ENCODE peak calls at places on chromosomes 11 and 22, in nine cellular contexts. T is lower lobe of right lung, B is cardiac muscle cell, S is A549, Z is ovary, A is astrocyte of the cerebellum, X is sigmoid colon, Y is SK-N-SH, R is astrocyte of the spinal cord. U is an unnamed sample.

GRCh38 chr11:117232022-117232878 is at the start of the genes PCSK7 and RNF214:
- DNase-seq in B (peak; percentile 79), S (peak; percentile 60), T (peak; percentile 82), Y (peak; percentile 99), R (peak; percentile 63), X (peak; percentile 92), A (no peak), Z (peak; percentile 87), U (no peak)

GRCh38 chr11:4466168-4466891 is 16.1 kb upstream of the OR52K1 start:
- DNase-seq in B (no peak), Z (no peak), T (no peak), X (no peak), R (no peak), Y (no peak), S (no peak), A (no peak), U (no peak)

GRCh38 chr11:62392944-62393628 is 25.7 kb upstream of the SCGB1A1 start:
- DNase-seq in A (no peak), T (no peak), X (no peak), B (no peak), R (no peak), Z (no peak), S (peak; percentile 82), Y (no peak), U (no peak)

GRCh38 chr11:94776351-94777321 is 8.5 kb downstream of the AMOTL1 start:
- DNase-seq in Z (no peak), A (peak; percentile 48), B (peak; percentile 53), S (peak; percentile 17), Y (no peak), T (peak; percentile 45), X (peak; percentile 71), R (peak; percentile 74), U (no peak)

GRCh38 chr11:36278531-36279245 is 10.5 kb downstream of the COMMD9 start:
- DNase-seq in T (no peak), B (no peak), Y (no peak), S (no peak), A (no peak), Z (no peak), R (peak; percentile 42), X (no peak), U (no peak)

GRCh38 chr22:45980776-45981175 is 3.8 kb upstream of the WNT7B start:
- DNase-seq in A (no peak), T (no peak), S (no peak), Z (no peak), R (no peak), Y (no peak), B (no peak), X (no peak), U (no peak)

GRCh38 chr11:107017433-107018227 is 646 bp downstream of the GUCY1A2 start:
- DNase-seq in X (peak; percentile 59), R (peak; percentile 61), T (peak; percentile 45), Z (peak; percentile 61), B (peak; percentile 76), A (no peak), Y (peak; percentile 80), S (peak; percentile 35), U (no peak)

GRCh38 chr11:68524681-68525080 is 64.1 kb downstream of the PPP6R3 start:
- DNase-seq in A (no peak), Z (no peak), B (no peak), S (no peak), R (no peak), Y (peak; percentile 21), X (no peak), T (no peak), U (no peak)

GRCh38 chr22:43148581-43148980 is 2.8 kb upstream of the TSPO start:
- DNase-seq in Y (no peak), Z (no peak), A (no peak), S (no peak), T (no peak), X (no peak), B (no peak), R (no peak), U (no peak)

GRCh38 chr22:24445481-24446290 is 18.3 kb downstream of the ADORA2A start:
- DNase-seq in A (no peak), B (no peak), T (no peak), Y (peak; percentile 70), Z (no peak), R (no peak), S (no peak), X (no peak), U (no peak)

GRCh38 chr11:6925636-6926207 is 504 bp upstream of the ZNF215 start:
- DNase-seq in R (peak; percentile 6), B (peak; percentile 36), Y (no peak), Z (no peak), X (no peak), T (no peak), A (no peak), S (no peak), U (peak; percentile 25)

GRCh38 chr11:87097582-87097981 is 59.8 kb downstream of the TMEM135 start:
- DNase-seq in Y (peak; percentile 69), Z (no peak), T (no peak), X (no peak), S (peak; percentile 63), R (peak; percentile 18), B (peak; percentile 58), A (peak; percentile 5), U (peak; percentile 13)

GRCh38 chr11:121672630-121673487 is 220.1 kb upstream of the SORL1-AS1 start:
- DNase-seq in R (no peak), S (no peak), Z (no peak), A (no peak), T (no peak), B (peak; percentile 70), Y (peak; percentile 59), X (peak; percentile 85), U (no peak)

GRCh38 chr22:17785185-17786184 is 11.2 kb upstream of the BID start:
- DNase-seq in R (no peak), Y (no peak), X (peak; percentile 81), Z (no peak), T (peak; percentile 80), S (peak; percentile 67), B (peak; percentile 38), A (no peak), U (no peak)
- TF ChIP-seq CTCF in R (peak; percentile 46), Y (peak; percentile 43), X (no peak), Z (no peak), T (peak; percentile 66), S (peak; percentile 46), B (peak; percentile 60), A (peak; percentile 37), U (peak; percentile 72)

GRCh38 chr22:27382947-27383346 is 418.6 kb downstream of the MN1 start:
- DNase-seq in X (no peak), Z (no peak), S (no peak), A (no peak), B (no peak), R (no peak), T (no peak), Y (no peak), U (no peak)
- H3K4me3 ChIP-seq in X (no peak overlapping the region), Z (no peak overlapping the region), S (no peak overlapping the region), A (no peak overlapping the region), B (no peak overlapping the region), R (no peak overlapping the region), T (no peak overlapping the region), Y (no peak overlapping the region), U (no peak overlapping the region)

DNA sequence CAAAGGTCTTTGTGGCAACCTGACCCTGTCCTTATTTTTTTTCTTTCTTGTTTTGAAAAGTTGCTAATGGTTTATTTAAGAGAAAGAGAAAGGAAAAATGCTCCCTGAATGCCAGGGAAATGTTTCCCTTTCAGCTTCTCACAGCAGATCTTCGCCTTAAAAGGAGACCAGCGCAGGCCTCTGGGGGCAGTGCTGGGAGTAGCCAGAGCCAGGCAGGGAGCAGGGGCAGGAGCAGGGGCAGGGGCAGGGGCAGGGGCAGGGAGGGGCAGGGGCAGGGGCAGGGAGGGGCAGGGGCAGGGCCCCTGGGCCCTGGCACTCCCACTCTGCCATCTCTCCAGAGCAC is 5.1 kb downstream of the MOB2 start:
- DNase-seq in A (no peak), T (peak; percentile 39), R (no peak), X (peak; percentile 86), Z (no peak), B (no peak), S (no peak), Y (no peak), U (no peak)
- TF ChIP-seq CTCF in A (no peak), T (no peak), R (no peak), X (no peak), Z (no peak), B (no peak), S (no peak), Y (no peak), U (no peak)

GRCh38 chr22:17727244-17727892 is 46.9 kb downstream of the BID start:
- DNase-seq in Z (no peak), B (no peak), Y (no peak), S (no peak), A (no peak), X (no peak), R (no peak), T (no peak), U (no peak)

GRCh38 chr22:17728786-17729185 is 45.5 kb downstream of the BID start:
- DNase-seq in R (no peak), Y (no peak), Z (no peak), X (no peak), T (no peak), A (no peak), S (no peak), B (no peak), U (no peak)

GRCh38 chr22:17725465-17725800 is 48.8 kb downstream of the BID start:
- DNase-seq in S (no peak), Z (no peak), Y (no peak), X (no peak), A (no peak), B (no peak), T (no peak), R (no peak), U (no peak)

GRCh38 chr22:17724678-17725464 is 49.4 kb downstream of the BID start:
- DNase-seq in X (no peak), A (no peak), Y (no peak), R (no peak), Z (no peak), B (no peak), T (no peak), S (no peak), U (no peak)

GRCh38 chr22:17726561-17727243 is 47.6 kb downstream of the BID start:
- DNase-seq in B (no peak), Z (no peak), Y (no peak), R (peak; percentile 34), X (no peak), A (no peak), T (no peak), S (no peak), U (no peak)
- H3K4me3 ChIP-seq in B (no peak overlapping the region), Z (no peak overlapping the region), Y (no peak overlapping the region), R (no peak overlapping the region), X (no peak overlapping the region), A (no peak overlapping the region), T (no peak overlapping the region), S (no peak overlapping the region), U (no peak overlapping the region)